ENCODE peak calls at places on chromosome 18, in eight cellular contexts. H, U, Y, Q, K, B, E and C are unnamed samples.

GRCh38 chr18:34729740-34730338 is 19.7 kb downstream of the DTNA start:
- DNase-seq in H (no peak), U (peak), Y (no peak), Q (no peak), K (no peak), B (no peak), E (no peak), C (no peak)

GRCh38 chr18:9096698-9097097 is 5.8 kb upstream of the NDUFV2 start:
- DNase-seq in H (no peak), U (no peak), Y (no peak), Q (no peak), K (no peak), B (no peak), E (no peak), C (no peak)

GRCh38 chr18:73990241-73990640 is 157.4 kb downstream of the FBXO15 start:
- DNase-seq in H (no peak), U (no peak), Y (peak), Q (no peak), K (no peak), B (no peak), E (no peak), C (no peak)

GRCh38 chr18:13266208-13267100 is 47.9 kb downstream of the LDLRAD4 start:
- DNase-seq in H (peak), U (no peak), Y (peak), Q (no peak), K (peak), B (no peak), E (no peak), C (peak)

GRCh38 chr18:48045744-48046143 is 115.3 kb upstream of the SMAD2 start:
- DNase-seq in H (no peak), U (no peak), Y (no peak), Q (no peak), K (no peak), B (no peak), E (no peak), C (no peak)

GRCh38 chr18:38241736-38242135 is 676.1 kb upstream of the CELF4 start:
- DNase-seq in H (no peak), U (no peak), Y (no peak), Q (no peak), K (no peak), B (no peak), E (no peak), C (no peak)

GRCh38 chr18:12772111-12772510 is 69.3 kb downstream of the PSMG2 start:
- DNase-seq in H (no peak), U (no peak), Y (no peak), Q (no peak), K (no peak), B (no peak), E (no peak), C (no peak)

GRCh38 chr18:34871435-34871834 is 161.3 kb downstream of the DTNA start:
- DNase-seq in H (no peak), U (no peak), Y (peak), Q (no peak), K (no peak), B (no peak), E (no peak), C (no peak)

GRCh38 chr18:63505566-63506335 is 29.0 kb downstream of the SERPINB5 start:
- DNase-seq in H (no peak), U (no peak), Y (peak), Q (no peak), K (no peak), B (no peak), E (no peak), C (no peak)

GRCh38 chr18:74508366-74508765 is 12.2 kb downstream of the CNDP2 start:
- DNase-seq in H (no peak), U (no peak), Y (no peak), Q (no peak), K (no peak), B (no peak), E (no peak), C (no peak)

GRCh38 chr18:33928226-33928625 is 296.5 kb downstream of the NOL4 start:
- DNase-seq in H (no peak), U (no peak), Y (no peak), Q (no peak), K (no peak), B (no peak), E (no peak), C (no peak)

GRCh38 chr18:23732439-23732838 is 43.2 kb downstream of the LAMA3 start:
- DNase-seq in H (no peak), U (no peak), Y (peak), Q (no peak), K (no peak), B (no peak), E (no peak), C (no peak)

GRCh38 chr18:21100141-21100540 is 11.5 kb downstream of the ROCK1 start:
- DNase-seq in H (no peak), U (no peak), Y (no peak), Q (no peak), K (no peak), B (no peak), E (no peak), C (no peak)

GRCh38 chr18:32771871-32772499 is 838 bp downstream of the KLHL14 start:
- DNase-seq in H (no peak), U (no peak), Y (no peak), Q (no peak), K (no peak), B (no peak), E (no peak), C (no peak)

GRCh38 chr18:73691118-73691517 is 456.5 kb downstream of the FBXO15 start:
- DNase-seq in H (no peak), U (no peak), Y (no peak), Q (peak), K (no peak), B (no peak), E (no peak), C (no peak)

GRCh38 chr18:57754577-57755330 is 48.4 kb downstream of the ATP8B1 start:
- DNase-seq in H (no peak), U (no peak), Y (no peak), Q (no peak), K (no peak), B (no peak), E (no peak), C (no peak)

GRCh38 chr18:77061946-77062517 is 70.6 kb downstream of the MBP start:
- DNase-seq in H (no peak), U (no peak), Y (peak), Q (no peak), K (no peak), B (no peak), E (no peak), C (no peak)

GRCh38 chr18:79543861-79544385 is 135.7 kb upstream of the CTDP1 start:
- DNase-seq in H (no peak), U (no peak), Y (no peak), Q (no peak), K (peak), B (no peak), E (no peak), C (no peak)

GRCh38 chr18:75248426-75249191 is 38.0 kb downstream of the TSHZ1 start:
- DNase-seq in H (no peak), U (no peak), Y (no peak), Q (no peak), K (no peak), B (peak), E (no peak), C (no peak)

GRCh38 chr18:33051397-33051796 is 278.6 kb upstream of the KLHL14 start:
- DNase-seq in H (no peak), U (no peak), Y (no peak), Q (no peak), K (no peak), B (peak), E (peak), C (no peak)

GRCh38 chr18:79911871-79912270 is 39.6 kb downstream of the SLC66A2 start:
- DNase-seq in H (peak), U (no peak), Y (no peak), Q (no peak), K (no peak), B (no peak), E (no peak), C (no peak)

GRCh38 chr18:48940854-48941531 is 9.8 kb downstream of the SMAD7 start:
- DNase-seq in H (no peak), U (no peak), Y (peak), Q (no peak), K (no peak), B (no peak), E (no peak), C (peak)

GRCh38 chr18:78685250-78685979 is 294.2 kb upstream of the SALL3 start:
- DNase-seq in H (no peak), U (no peak), Y (no peak), Q (no peak), K (no peak), B (no peak), E (no peak), C (no peak)

GRCh38 chr18:35451032-35451431 is 46.7 kb downstream of the INO80C start:
- DNase-seq in H (no peak), U (no peak), Y (no peak), Q (no peak), K (no peak), B (no peak), E (no peak), C (no peak)

GRCh38 chr18:7224198-7224597 is 6.7 kb upstream of the LRRC30 start:
- DNase-seq in H (no peak), U (no peak), Y (no peak), Q (no peak), K (no peak), B (no peak), E (no peak), C (no peak)

GRCh38 chr18:64330161-64330560 is 181.3 kb upstream of the LINC00305 start:
- DNase-seq in H (no peak), U (no peak), Y (no peak), Q (no peak), K (no peak), B (peak), E (no peak), C (no peak)

GRCh38 chr18:75320506-75320905 is 107.0 kb downstream of the SMIM21 start:
- DNase-seq in H (no peak), U (no peak), Y (no peak), Q (no peak), K (no peak), B (no peak), E (no peak), C (no peak)

GRCh38 chr18:59606193-59607175 is 90.7 kb downstream of the CCBE1 start:
- DNase-seq in H (no peak), U (no peak), Y (no peak), Q (no peak), K (no peak), B (no peak), E (no peak), C (no peak)